ENCODE peak calls at places on chromosomes 3 and 15, in seven cellular contexts. C is left ventricle myocardium inferior, D is GM13976, K is astrocyte, G is epithelial cell of esophagus, P is Panc1, O is fibroblast of pulmonary artery. Q is an unnamed sample.

GRCh38 chr3:105584351-105584790 is 217.7 kb downstream of the ALCAM start:
- DNase-seq in D (no peak), O (no peak), G (peak), P (no peak), C (no peak), K (peak), Q (no peak)

GRCh38 chr15:70025413-70026296 is 72.1 kb downstream of the TLE3 start:
- DNase-seq in C (no peak), D (no peak), P (no peak), G (no peak), K (no peak), O (no peak), Q (no peak)

GRCh38 chr3:171895890-171896289 is 52.7 kb downstream of the TMEM212 start:
- DNase-seq in K (no peak), O (no peak), D (no peak), C (no peak), G (no peak), P (no peak), Q (no peak)

GRCh38 chr3:114758828-114759709 is 388.0 kb downstream of the ZBTB20 start:
- DNase-seq in G (peak), C (no peak), P (no peak), O (peak), D (no peak), K (peak), Q (no peak)

GRCh38 chr15:53588773-53589172 is 170.7 kb downstream of the WDR72 start:
- DNase-seq in O (peak), K (peak), C (no peak), P (no peak), G (peak), D (no peak), Q (no peak)

GRCh38 chr15:89293012-89293411 is 41.6 kb downstream of the POLG start:
- DNase-seq in O (no peak), K (no peak), C (no peak), D (no peak), G (no peak), P (no peak), Q (no peak)

GRCh38 chr3:165233521-165234195 is 37.5 kb upstream of the SLITRK3 start:
- DNase-seq in C (no peak), D (no peak), K (peak), G (peak), P (no peak), O (peak), Q (no peak)

GRCh38 chr3:139317660-139318430 is 26.0 kb upstream of the MRPS22 start:
- DNase-seq in K (no peak), G (peak), D (no peak), O (no peak), C (no peak), P (no peak), Q (no peak)

GRCh38 chr3:162213196-162213595 is 716.6 kb downstream of the OTOL1 start:
- DNase-seq in C (no peak), D (no peak), K (no peak), G (no peak), P (no peak), O (no peak), Q (no peak)

GRCh38 chr3:98829246-98829832 is 66.2 kb downstream of the ST3GAL6 start:
- DNase-seq in G (no peak), D (no peak), C (no peak), K (no peak), P (no peak), O (no peak), Q (no peak)

GRCh38 chr15:100093211-100094126 is 248.3 kb downstream of the ADAMTS17 start:
- DNase-seq in P (no peak), D (no peak), K (peak), G (peak), O (peak), C (no peak), Q (peak)

GRCh38 chr15:28952666-28953491 is 67.1 kb downstream of the APBA2 start:
- DNase-seq in D (no peak), P (no peak), G (no peak), C (no peak), O (no peak), K (no peak), Q (peak)

GRCh38 chr3:45054196-45054857 is 28.2 kb downstream of the CLEC3B start:
- DNase-seq in G (peak), P (no peak), D (no peak), C (no peak), K (peak), O (peak), Q (no peak)

GRCh38 chr3:147838650-147839049 is 429.5 kb downstream of the ZIC1 start:
- DNase-seq in P (no peak), K (no peak), G (peak), O (peak), C (no peak), D (no peak), Q (no peak)

GRCh38 chr3:139505829-139506386 is 29.6 kb upstream of the RBP2 start:
- DNase-seq in D (no peak), C (no peak), P (no peak), K (no peak), G (no peak), O (no peak), Q (no peak)

GRCh38 chr3:108509873-108510272 is 523 bp downstream of the MYH15 start:
- DNase-seq in K (no peak), D (no peak), O (no peak), P (no peak), G (no peak), C (no peak), Q (no peak)

GRCh38 chr3:72006631-72007556 is 221.9 kb upstream of the PROK2 start:
- DNase-seq in C (no peak), O (no peak), K (no peak), G (no peak), P (no peak), D (no peak), Q (no peak)

GRCh38 chr3:156563900-156564682 is 9.2 kb upstream of the SSR3 start:
- DNase-seq in D (no peak), O (no peak), K (no peak), P (no peak), G (peak), C (no peak), Q (no peak)

GRCh38 chr15:81293728-81294500 is 30.0 kb downstream of the STARD5 start:
- DNase-seq in O (no peak), C (no peak), D (peak), G (no peak), K (no peak), P (no peak), Q (no peak)

GRCh38 chr3:197792019-197792647 is 1.1 kb downstream of the LRCH3 start:
- DNase-seq in P (no peak), C (no peak), K (no peak), O (peak), G (peak), D (no peak), Q (no peak)

GRCh38 chr3:71514621-71515020 is 68.9 kb downstream of the FOXP1 start:
- DNase-seq in O (no peak), P (no peak), G (peak), D (no peak), K (peak), C (no peak), Q (no peak)

GRCh38 chr3:135970500-135971116 is 5.1 kb downstream of the PPP2R3A start:
- DNase-seq in O (no peak), D (no peak), C (no peak), P (no peak), G (peak), K (peak), Q (no peak)

GRCh38 chr15:59074607-59075006 is 30.3 kb upstream of the CCNB2 start:
- DNase-seq in P (no peak), O (no peak), C (no peak), D (no peak), G (no peak), K (no peak), Q (no peak)

GRCh38 chr3:45048244-45048643 is 22.1 kb downstream of the CLEC3B start:
- DNase-seq in C (no peak), P (no peak), D (no peak), G (peak), O (no peak), K (peak), Q (no peak)

GRCh38 chr15:66864871-66865281 is 162.8 kb downstream of the SMAD6 start:
- DNase-seq in G (no peak), O (no peak), D (no peak), K (no peak), P (no peak), C (no peak), Q (peak)

GRCh38 chr15:89932880-89933279 is 20.1 kb upstream of the ARPIN start:
- DNase-seq in C (no peak), D (no peak), G (no peak), K (no peak), O (no peak), P (no peak), Q (no peak)

GRCh38 chr3:127529346-127530188 is 61.0 kb downstream of the TPRA1 start:
- DNase-seq in D (peak), G (no peak), C (no peak), O (no peak), P (no peak), K (no peak), Q (peak)

DNA sequence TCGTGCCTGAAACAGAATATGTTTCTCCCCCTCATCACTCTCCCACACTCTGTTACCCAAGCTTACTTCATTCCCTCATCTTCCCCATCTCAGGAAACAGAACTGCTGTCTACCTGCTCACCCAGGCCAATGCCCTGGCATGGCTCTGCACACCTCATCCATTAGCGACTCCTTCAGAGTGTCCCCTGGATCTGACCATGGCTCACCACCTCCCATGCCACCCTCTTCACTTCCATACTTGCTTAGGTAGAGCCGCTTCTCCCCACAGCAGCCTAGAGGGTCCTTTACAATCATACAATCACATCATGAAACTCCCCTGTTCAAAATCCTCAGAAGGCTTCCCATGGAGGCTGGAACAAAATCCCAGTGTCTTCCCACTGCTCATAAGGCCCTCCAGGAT is 33.9 kb upstream of the RAD18 start:
- DNase-seq in P (no peak), G (no peak), D (no peak), O (no peak), K (no peak), C (no peak), Q (peak)
- TF ChIP-seq CTCF in P (no peak), G (no peak), D (no peak), O (no peak), K (no peak), C (no peak), Q (no peak)

GRCh38 chr3:67415504-67415903 is 238.9 kb downstream of the SUCLG2 start:
- DNase-seq in P (no peak), D (no peak), C (no peak), O (no peak), G (no peak), K (peak), Q (no peak)

GRCh38 chr3:67418539-67419529 is 235.6 kb downstream of the SUCLG2 start:
- DNase-seq in P (no peak), K (peak), G (no peak), C (no peak), O (peak), D (no peak), Q (no peak)

GRCh38 chr3:67419779-67420178 is 234.6 kb downstream of the SUCLG2 start:
- DNase-seq in P (no peak), D (no peak), K (no peak), C (no peak), G (no peak), O (no peak), Q (no peak)

GRCh38 chr3:67414740-67415139 is 239.7 kb downstream of the SUCLG2 start:
- DNase-seq in P (no peak), G (no peak), D (no peak), O (no peak), C (no peak), K (no peak), Q (no peak)

GRCh38 chr3:67416703-67417102 is 237.7 kb downstream of the SUCLG2 start:
- DNase-seq in G (no peak), C (no peak), D (no peak), O (no peak), P (no peak), K (no peak), Q (no peak)
- TF ChIP-seq CTCF in G (no peak), C (no peak), D (no peak), O (peak), P (no peak), K (peak), Q (no peak)

GRCh38 chr3:19213608-19214220 is 65.4 kb downstream of the KCNH8 start:
- DNase-seq in O (no peak), G (no peak), K (no peak), P (no peak), C (no peak), D (no peak), Q (no peak)
- TF ChIP-seq CTCF in O (no peak), G (no peak), K (no peak), P (no peak), C (no peak), D (no peak), Q (no peak)

GRCh38 chr3:42758126-42758525 is 14.9 kb downstream of the CCDC13 start:
- DNase-seq in P (no peak), K (no peak), O (no peak), C (no peak), G (no peak), D (no peak), Q (peak)

GRCh38 chr3:42752961-42753360 is 20.1 kb downstream of the CCDC13 start:
- DNase-seq in O (no peak), D (no peak), C (no peak), G (no peak), P (no peak), K (no peak), Q (peak)

GRCh38 chr3:42753757-42754156 is 19.3 kb downstream of the CCDC13 start:
- DNase-seq in K (no peak), C (no peak), G (no peak), D (no peak), O (no peak), P (no peak), Q (peak)

GRCh38 chr3:42756681-42757213 is 16.3 kb downstream of the CCDC13 start:
- DNase-seq in O (no peak), P (no peak), K (no peak), C (no peak), G (no peak), D (no peak), Q (peak)

DNA sequence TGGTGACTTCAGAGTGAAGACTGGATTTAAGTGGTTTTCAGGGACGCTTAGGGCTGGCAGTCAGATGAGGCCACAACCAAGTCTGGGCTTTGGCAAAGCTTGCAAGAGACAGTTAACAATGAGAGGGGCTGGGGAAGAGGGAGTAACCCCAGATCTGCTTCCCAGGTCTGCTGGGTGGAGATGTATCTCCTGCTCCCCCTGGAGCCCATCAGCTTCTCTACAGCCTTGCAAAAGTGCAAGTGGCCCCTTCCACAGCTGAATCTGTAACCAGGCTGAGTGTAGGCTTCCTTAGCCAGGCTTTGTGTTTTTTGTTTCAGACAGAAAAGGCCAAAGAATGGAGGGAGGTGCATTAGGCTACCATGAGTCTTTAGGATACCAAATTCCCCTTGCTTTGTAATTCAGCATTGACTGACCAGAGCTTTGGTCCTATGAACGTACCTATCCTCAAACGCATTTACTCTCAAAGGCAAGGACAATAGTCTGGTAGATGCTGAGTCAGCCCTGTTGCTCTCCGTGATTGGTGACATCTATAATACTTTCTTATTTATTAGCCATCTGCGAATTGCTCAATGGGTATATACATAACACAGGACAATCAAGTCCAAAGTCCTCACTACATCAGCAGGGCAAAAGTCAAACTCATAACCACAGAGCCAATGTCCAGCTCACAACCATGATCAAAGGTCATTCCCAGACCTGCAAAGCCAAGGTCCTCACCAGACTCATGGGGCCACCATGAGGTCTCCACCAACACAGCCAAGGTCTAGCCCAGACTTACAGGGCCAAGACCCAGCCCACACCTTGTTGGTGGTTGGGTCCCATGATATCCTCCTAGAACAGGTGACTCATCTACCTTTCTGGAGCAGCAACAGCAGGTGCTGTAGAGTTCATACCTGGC is 17.1 kb downstream of the CCDC13 start:
- DNase-seq in G (peak), D (no peak), O (peak), C (no peak), K (no peak), P (no peak), Q (peak)
- TF ChIP-seq CTCF in G (peak), D (no peak), O (peak), C (peak), K (no peak), P (peak), Q (no peak)

GRCh38 chr3:23676093-23676492 is 129.7 kb upstream of the UBE2E1 start:
- DNase-seq in K (peak), C (no peak), D (no peak), O (no peak), P (no peak), G (peak), Q (no peak)
- TF ChIP-seq CTCF in K (no peak), C (no peak), D (no peak), O (no peak), P (no peak), G (no peak), Q (no peak)

GRCh38 chr3:48446043-48446424 is 503 bp upstream of the ATRIP start:
- DNase-seq in O (no peak), G (no peak), C (no peak), D (no peak), P (no peak), K (no peak), Q (no peak)

GRCh38 chr3:48451270-48451669 is 4.7 kb downstream of the ATRIP start:
- DNase-seq in D (no peak), C (no peak), K (no peak), P (no peak), G (no peak), O (no peak), Q (no peak)

GRCh38 chr3:48441940-48442339 is 1.9 kb downstream of the TMA7 start:
- DNase-seq in G (no peak), P (no peak), K (no peak), D (no peak), C (no peak), O (no peak), Q (no peak)

GRCh38 chr3:48445277-48445882 is 1.2 kb upstream of the ATRIP start:
- DNase-seq in K (no peak), C (no peak), G (no peak), O (no peak), D (no peak), P (no peak), Q (no peak)

DNA sequence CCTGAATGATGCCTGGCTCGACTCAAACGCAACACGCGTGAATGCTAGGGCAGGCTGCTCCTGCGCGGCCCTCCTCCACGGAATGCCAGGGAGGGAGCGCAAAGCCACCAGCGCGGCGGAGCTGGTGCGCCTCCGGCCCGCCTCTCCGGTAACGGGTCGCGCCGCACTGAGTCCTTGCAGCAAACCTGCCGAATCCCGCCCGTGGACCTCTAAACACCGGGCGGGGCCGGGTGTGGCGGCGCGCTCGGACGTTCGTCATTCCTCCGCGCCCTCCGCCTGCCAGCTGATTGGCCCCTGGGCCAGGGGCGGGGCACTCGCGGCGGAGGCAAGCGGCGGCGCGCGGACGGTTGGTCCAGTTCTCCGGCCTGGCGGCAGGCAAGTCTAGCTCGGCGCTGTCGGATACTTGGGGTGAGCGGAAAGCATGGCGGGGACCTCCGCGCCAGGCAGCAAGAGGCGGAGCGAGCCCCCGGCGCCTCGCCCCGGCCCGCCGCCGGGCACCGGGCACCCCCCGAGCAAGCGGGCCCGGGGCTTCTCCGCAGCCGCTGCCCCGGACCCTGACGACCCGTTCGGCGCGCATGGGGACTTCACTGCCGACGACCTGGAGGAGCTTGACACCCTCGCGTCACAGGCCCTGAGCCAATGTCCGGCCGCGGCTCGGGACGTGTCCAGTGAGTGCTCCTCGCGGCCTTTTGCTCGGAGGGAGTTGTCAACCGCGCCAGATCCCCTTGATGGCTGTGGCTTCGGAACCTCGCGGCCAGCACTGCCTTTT is at the start of gene ATRIP:
- DNase-seq in G (peak), K (peak), O (peak), P (no peak), C (peak), D (peak), Q (peak)
- TF ChIP-seq CTCF in G (no peak), K (no peak), O (no peak), P (no peak), C (no peak), D (no peak), Q (no peak)

DNA sequence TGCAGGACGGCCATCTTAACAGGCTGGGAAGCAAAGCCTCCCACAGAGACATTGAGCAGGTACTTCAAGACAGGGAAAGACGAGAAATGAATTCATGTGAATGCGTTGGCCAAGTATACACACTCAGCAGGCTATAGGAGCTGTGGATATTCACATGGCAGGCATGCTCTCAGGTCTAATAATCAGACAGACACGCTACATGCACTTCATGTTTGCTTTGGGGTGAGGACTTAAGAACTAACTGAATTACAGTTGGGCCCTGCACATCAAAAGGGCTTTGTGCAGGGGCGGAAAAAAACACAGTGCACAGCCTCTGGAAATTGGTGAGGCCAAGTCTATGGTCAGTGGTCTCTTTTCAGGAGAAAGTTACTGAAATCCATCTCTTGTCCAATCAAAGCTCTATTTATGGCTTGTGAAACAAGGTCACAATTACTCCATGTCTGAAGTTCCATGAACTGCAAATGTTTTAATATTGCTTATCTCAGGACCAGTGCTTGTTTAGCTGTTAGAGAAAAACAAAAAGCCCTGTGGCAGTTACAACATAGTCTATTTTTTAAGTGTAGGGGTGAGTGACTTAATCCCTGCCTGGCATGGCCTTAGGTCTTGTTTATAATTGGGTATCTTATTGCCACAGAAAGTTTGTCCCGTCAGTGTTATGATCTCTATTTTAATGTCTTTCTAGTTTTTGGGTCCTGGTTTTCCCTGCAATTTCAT is 100.6 kb upstream of the GOLGA6L6 start:
- DNase-seq in K (no peak), O (no peak), P (no peak), C (no peak), D (no peak), G (no peak), Q (no peak)
- TF ChIP-seq CTCF in K (no peak), O (no peak), P (peak), C (no peak), D (no peak), G (no peak), Q (no peak)

Q was measured in coronary artery.